ENCODE peak calls at places on chromosomes 6 and 20, in seven cellular contexts. W is GM06990, D is sigmoid colon, U is esophagus squamous epithelium, Y is adrenal gland, M is heart left ventricle, S is SK-N-SH. E is an unnamed sample.
A peak's percentile ranks its signal among the peaks of the same experiment; 100 is the strongest.

GRCh38 chr20:48697845-48698491 is 129.8 kb downstream of the PREX1 start:
- DNase-seq in W (no peak), D (peak; percentile 75), U (no peak), Y (peak; percentile 92), M (peak; percentile 91), S (peak; percentile 76), E (no peak)

GRCh38 chr20:11918280-11918952 is 723 bp downstream of the BTBD3 start:
- DNase-seq in W (no peak), D (no peak), U (no peak), Y (no peak), M (no peak), S (no peak), E (no peak)

GRCh38 chr20:35006009-35006408 is 50.3 kb downstream of the MYH7B start:
- DNase-seq in W (no peak), D (peak; percentile 45), U (no peak), Y (peak; percentile 35), M (no peak), S (no peak), E (no peak)

GRCh38 chr6:96812077-96812703 is 25.1 kb downstream of the GPR63 start:
- DNase-seq in W (no peak), D (no peak), U (no peak), Y (no peak), M (no peak), S (no peak), E (no peak)

GRCh38 chr20:35144694-35145093 is 2.4 kb downstream of the EDEM2 start:
- DNase-seq in W (peak; percentile 37), D (no peak), U (no peak), Y (no peak), M (no peak), S (no peak), E (peak; percentile 55)

GRCh38 chr6:37698264-37699137 is 818 bp upstream of the MDGA1 start:
- DNase-seq in W (peak; percentile 76), D (peak; percentile 72), U (no peak), Y (peak; percentile 72), M (no peak), S (peak; percentile 90), E (peak; percentile 47)

GRCh38 chr6:30060634-30060981 is 457 bp upstream of the POLR1H start:
- DNase-seq in W (peak; percentile 36), D (peak; percentile 69), U (no peak), Y (no peak), M (no peak), S (no peak), E (peak; percentile 26)

GRCh38 chr6:97215157-97215769 is 67.8 kb downstream of the MMS22L start:
- DNase-seq in W (no peak), D (no peak), U (no peak), Y (peak; percentile 79), M (no peak), S (peak; percentile 48), E (peak; percentile 15)

GRCh38 chr6:37985355-37985754 is 165.8 kb downstream of the ZFAND3 start:
- DNase-seq in W (no peak), D (no peak), U (no peak), Y (no peak), M (no peak), S (no peak), E (peak; percentile 21)

GRCh38 chr20:39039261-39039660 is 77.1 kb downstream of the DHX35 start:
- DNase-seq in W (no peak), D (no peak), U (no peak), Y (no peak), M (no peak), S (no peak), E (no peak)

GRCh38 chr6:33075208-33075567 is 602 bp upstream of the HLA-DPB1 start:
- DNase-seq in W (no peak), D (no peak), U (no peak), Y (no peak), M (no peak), S (no peak), E (peak; percentile 18)

GRCh38 chr6:160733045-160733646 is 31.1 kb downstream of the PLG start:
- DNase-seq in W (peak; percentile 29), D (no peak), U (no peak), Y (peak; percentile 73), M (peak; percentile 35), S (peak; percentile 35), E (peak; percentile 82)

GRCh38 chr6:144265390-144265789 is 19.7 kb upstream of the UTRN start:
- DNase-seq in W (peak; percentile 28), D (no peak), U (no peak), Y (no peak), M (no peak), S (no peak), E (peak; percentile 45)

GRCh38 chr6:89985744-89986493 is 91.7 kb downstream of the GJA10 start:
- DNase-seq in W (no peak), D (no peak), U (no peak), Y (no peak), M (peak; percentile 62), S (peak; percentile 45), E (no peak)

GRCh38 chr20:47336013-47336754 is 20.3 kb downstream of the ZMYND8 start:
- DNase-seq in W (no peak), D (peak; percentile 94), U (no peak), Y (peak; percentile 93), M (peak; percentile 70), S (no peak), E (no peak)

GRCh38 chr6:169722362-169723199 is 1.7 kb downstream of the PHF10 start:
- DNase-seq in W (peak; percentile 57), D (peak; percentile 75), U (no peak), Y (peak; percentile 75), M (peak; percentile 34), S (peak; percentile 47), E (peak; percentile 45)

GRCh38 chr6:10425177-10425972 is 10.5 kb upstream of the TFAP2A start:
- DNase-seq in W (no peak), D (no peak), U (no peak), Y (no peak), M (no peak), S (no peak), E (no peak)

GRCh38 chr6:103783344-103783743 is 1076.4 kb downstream of the HACE1 start:
- DNase-seq in W (no peak), D (no peak), U (no peak), Y (no peak), M (no peak), S (no peak), E (no peak)

GRCh38 chr20:60087563-60088105 is 129.4 kb downstream of the CDH26 start:
- DNase-seq in W (no peak), D (no peak), U (no peak), Y (no peak), M (no peak), S (no peak), E (no peak)

DNA sequence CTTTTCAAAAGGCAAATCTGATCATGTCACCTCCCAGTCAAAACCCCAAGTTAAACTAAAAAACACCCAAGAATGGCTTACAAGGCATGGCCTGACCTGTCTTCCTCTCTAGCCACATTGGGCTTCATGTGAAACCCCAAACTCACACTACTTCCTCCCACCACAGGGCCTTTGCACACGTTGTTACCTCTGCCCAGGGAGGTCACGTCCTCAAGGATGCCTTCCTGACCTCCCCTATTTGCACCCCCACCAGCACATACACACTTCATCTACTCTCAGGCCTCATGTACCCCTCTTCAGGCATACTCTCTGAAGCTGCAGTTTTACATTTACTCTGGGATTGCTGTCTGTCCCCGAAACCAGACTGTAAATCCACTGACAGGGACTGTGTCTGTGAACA is 6.1 kb downstream of the EZR start:
- DNase-seq in W (no peak), D (no peak), U (no peak), Y (peak; percentile 31), M (no peak), S (no peak), E (peak; percentile 79)
- H3K4me3 ChIP-seq in W (peak overlapping the region; percentile 34), D (no peak overlapping the region), U (peak overlapping the region; percentile 97), Y (peak overlapping the region; percentile 11), M (no peak overlapping the region), S (no peak overlapping the region), E (peak overlapping the region; percentile 60)

DNA sequence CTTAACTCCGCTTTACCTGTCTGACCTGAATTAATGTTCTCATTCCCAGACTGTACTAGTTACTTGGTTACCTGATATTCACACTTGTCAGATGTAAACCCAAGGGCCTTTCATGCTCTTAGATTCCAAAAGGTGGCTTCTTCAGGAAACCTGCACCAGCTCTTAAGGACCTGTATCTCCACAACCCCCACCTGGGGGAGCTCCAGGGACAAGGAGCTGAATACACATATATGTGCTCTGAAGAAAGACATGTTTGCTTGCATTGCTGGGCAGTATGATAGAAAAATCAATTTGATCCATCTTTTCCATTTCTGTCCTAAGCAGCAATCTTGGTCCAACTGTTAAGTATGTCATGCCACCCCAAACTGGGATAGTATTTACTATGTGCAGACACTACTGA is 64.8 kb upstream of the POU3F2 start:
- DNase-seq in W (no peak), D (no peak), U (no peak), Y (no peak), M (no peak), S (no peak), E (peak; percentile 56)
- TF ChIP-seq CTCF in W (peak; percentile 35), D (no peak), U (no peak), Y (no peak), M (peak; percentile 8), S (peak; percentile 61), E (peak; percentile 29)

DNA sequence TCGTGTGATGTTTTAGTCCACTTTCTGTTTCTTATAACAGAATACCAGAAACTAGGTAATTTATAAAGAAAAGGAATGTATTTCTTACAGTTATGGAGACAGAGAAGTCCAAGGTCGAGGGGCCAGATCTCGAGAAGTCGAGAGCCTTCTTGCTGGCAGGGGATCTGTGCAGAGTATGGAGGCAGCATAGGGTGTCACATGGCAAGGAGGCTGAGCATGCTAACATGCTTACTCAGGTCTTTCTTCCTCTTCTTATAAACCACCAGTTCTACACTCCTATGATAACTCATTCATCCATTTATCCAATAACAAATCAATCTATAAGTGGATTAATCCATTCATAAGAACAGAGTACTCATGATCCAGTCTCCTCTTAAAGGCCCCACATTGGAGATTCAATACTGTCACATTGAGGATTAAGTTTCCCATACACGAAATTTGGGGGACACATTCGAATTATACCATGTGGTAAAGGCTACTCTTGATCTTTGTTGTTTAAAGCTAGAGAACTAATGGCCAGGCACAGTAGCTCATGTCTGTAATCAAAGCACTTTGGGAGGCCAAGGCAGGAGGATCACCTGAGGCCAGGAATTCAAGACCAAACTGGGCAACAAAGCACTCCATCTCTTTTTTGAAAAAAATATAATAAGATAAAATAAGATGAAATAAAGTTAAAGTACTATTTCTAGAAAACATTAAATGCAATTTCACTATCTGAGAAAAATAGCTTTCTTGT is 2.1 kb downstream of the GOPC start:
- DNase-seq in W (no peak), D (no peak), U (no peak), Y (no peak), M (no peak), S (no peak), E (peak; percentile 44)
- H3K4me3 ChIP-seq in W (peak overlapping the region; percentile 16), D (peak overlapping the region; percentile 6), U (no peak overlapping the region), Y (peak overlapping the region; percentile 96), M (peak overlapping the region; percentile 90), S (peak overlapping the region; percentile 91), E (peak overlapping the region; percentile 79)

DNA sequence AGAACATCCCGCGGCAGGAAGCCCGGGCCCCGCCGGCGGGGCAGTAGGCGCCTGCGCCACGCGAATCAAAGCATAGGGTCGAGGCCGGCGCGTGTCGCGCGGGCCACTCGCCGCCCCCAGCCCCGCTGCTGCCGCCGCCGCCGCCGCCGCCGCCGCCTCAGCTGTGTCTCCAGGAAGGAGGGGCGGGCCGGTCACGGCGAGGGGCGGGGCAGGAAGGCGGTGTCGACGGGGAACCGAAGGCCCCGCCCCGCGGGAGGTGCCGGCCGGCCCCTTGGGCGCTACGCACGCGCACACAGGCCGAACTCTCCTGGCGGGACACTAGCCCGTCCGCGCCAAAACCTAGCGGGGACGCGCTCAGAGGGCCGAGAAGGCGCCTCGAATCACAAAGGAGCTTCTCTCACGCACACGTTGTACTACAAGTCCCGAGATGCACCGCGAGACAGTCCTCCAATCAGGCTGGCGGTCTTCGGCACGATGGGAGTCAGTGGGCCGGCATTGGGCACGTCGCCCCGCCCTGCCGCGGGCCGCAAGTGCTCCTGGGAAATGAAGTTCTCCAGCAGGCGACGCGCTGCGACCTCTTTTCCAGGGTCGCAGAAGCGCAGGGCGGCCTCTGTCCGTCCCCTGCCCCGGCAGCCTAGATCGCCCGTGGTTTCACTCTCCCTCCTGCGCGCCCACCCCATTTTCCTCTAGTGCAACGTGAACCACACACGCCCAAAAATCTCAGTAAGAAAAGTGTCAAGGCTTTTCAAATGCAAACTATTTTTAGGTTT is at the start of gene RALGAPA2:
- DNase-seq in W (peak; percentile 96), D (peak; percentile 99), U (peak; percentile 97), Y (peak; percentile 99), M (peak; percentile 98), S (peak; percentile 98), E (peak; percentile 98)
- TF ChIP-seq CTCF in W (no peak), D (no peak), U (no peak), Y (no peak), M (no peak), S (no peak), E (no peak)

E was measured in GM12865.